ENCODE peak calls at places on chromosomes 13 and 19, in six cellular contexts. One of them, this sample, is unnamed.

GRCh38 chr13:28678809-28679208 is 19.9 kb downstream of the POMP start:
- DNase-seq in heart right ventricle: no peak
- DNase-seq in CD8-positive, alpha-beta T cell: no peak
- DNase-seq in posterior cingulate gyrus: no peak
- DNase-seq in stimulated activated CD4-positive, alpha-beta T cell treated with anti-CD3 and anti-CD28 coated beads, Interleukin-4, amount 100 ng/mL, for 1 hour: no peak
- DNase-seq in tibial artery: no peak
- DNase-seq in this sample: no peak

GRCh38 chr19:18051887-18052286 is 34.8 kb downstream of the IL12RB1 start:
- DNase-seq in heart right ventricle: peak
- DNase-seq in CD8-positive, alpha-beta T cell: no peak
- DNase-seq in posterior cingulate gyrus: no peak
- DNase-seq in stimulated activated CD4-positive, alpha-beta T cell treated with anti-CD3 and anti-CD28 coated beads, Interleukin-4, amount 100 ng/mL, for 1 hour: no peak
- DNase-seq in tibial artery: peak
- DNase-seq in this sample: no peak

GRCh38 chr19:47494729-47495128 is 10.7 kb upstream of the KPTN start:
- DNase-seq in heart right ventricle: no peak
- DNase-seq in CD8-positive, alpha-beta T cell: no peak
- DNase-seq in posterior cingulate gyrus: no peak
- DNase-seq in stimulated activated CD4-positive, alpha-beta T cell treated with anti-CD3 and anti-CD28 coated beads, Interleukin-4, amount 100 ng/mL, for 1 hour: no peak
- DNase-seq in tibial artery: no peak
- DNase-seq in this sample: no peak

GRCh38 chr13:103036268-103036667 is 29.9 kb downstream of the SLC10A2 start:
- DNase-seq in heart right ventricle: no peak
- DNase-seq in CD8-positive, alpha-beta T cell: no peak
- DNase-seq in posterior cingulate gyrus: no peak
- DNase-seq in stimulated activated CD4-positive, alpha-beta T cell treated with anti-CD3 and anti-CD28 coated beads, Interleukin-4, amount 100 ng/mL, for 1 hour: no peak
- DNase-seq in tibial artery: no peak
- DNase-seq in this sample: no peak

GRCh38 chr13:24038846-24039330 is 121.6 kb upstream of the SPATA13 start:
- DNase-seq in heart right ventricle: no peak
- DNase-seq in CD8-positive, alpha-beta T cell: no peak
- DNase-seq in posterior cingulate gyrus: no peak
- DNase-seq in stimulated activated CD4-positive, alpha-beta T cell treated with anti-CD3 and anti-CD28 coated beads, Interleukin-4, amount 100 ng/mL, for 1 hour: no peak
- DNase-seq in tibial artery: no peak
- DNase-seq in this sample: no peak

GRCh38 chr19:10086032-10086903 is at the start of gene SHFL:
- DNase-seq in heart right ventricle: peak
- DNase-seq in CD8-positive, alpha-beta T cell: peak
- DNase-seq in posterior cingulate gyrus: peak
- DNase-seq in stimulated activated CD4-positive, alpha-beta T cell treated with anti-CD3 and anti-CD28 coated beads, Interleukin-4, amount 100 ng/mL, for 1 hour: peak
- DNase-seq in tibial artery: peak
- DNase-seq in this sample: peak

GRCh38 chr19:18135712-18136584 is 17.0 kb upstream of the PIK3R2 start:
- DNase-seq in heart right ventricle: no peak
- DNase-seq in CD8-positive, alpha-beta T cell: no peak
- DNase-seq in posterior cingulate gyrus: no peak
- DNase-seq in stimulated activated CD4-positive, alpha-beta T cell treated with anti-CD3 and anti-CD28 coated beads, Interleukin-4, amount 100 ng/mL, for 1 hour: no peak
- DNase-seq in tibial artery: no peak
- DNase-seq in this sample: no peak

GRCh38 chr13:110536006-110536693 is 25.4 kb downstream of the RAB20 start:
- DNase-seq in heart right ventricle: peak
- DNase-seq in CD8-positive, alpha-beta T cell: no peak
- DNase-seq in posterior cingulate gyrus: no peak
- DNase-seq in stimulated activated CD4-positive, alpha-beta T cell treated with anti-CD3 and anti-CD28 coated beads, Interleukin-4, amount 100 ng/mL, for 1 hour: no peak
- DNase-seq in tibial artery: peak
- DNase-seq in this sample: no peak

GRCh38 chr19:33778089-33778791 is 18.4 kb upstream of the KCTD15 start:
- DNase-seq in heart right ventricle: peak
- DNase-seq in CD8-positive, alpha-beta T cell: peak
- DNase-seq in posterior cingulate gyrus: peak
- DNase-seq in stimulated activated CD4-positive, alpha-beta T cell treated with anti-CD3 and anti-CD28 coated beads, Interleukin-4, amount 100 ng/mL, for 1 hour: peak
- DNase-seq in tibial artery: peak
- DNase-seq in this sample: peak